ENCODE peak calls at places on chromosomes 1 and 21, in six cellular contexts. X, P, T, R, I and D are unnamed samples.

GRCh38 chr1:31875636-31876236 is 59.9 kb upstream of the SPOCD1 start:
- DNase-seq in X (no peak), P (no peak), T (no peak), R (no peak), I (no peak), D (no peak)

GRCh38 chr1:85318217-85318616 is 41.8 kb upstream of the BCL10 start:
- DNase-seq in X (no peak), P (no peak), T (no peak), R (no peak), I (no peak), D (no peak)

GRCh38 chr1:61337981-61338848 is 255.9 kb downstream of the NFIA start:
- DNase-seq in X (peak), P (peak), T (no peak), R (peak), I (no peak), D (no peak)

GRCh38 chr1:167401260-167401873 is 117.0 kb downstream of the CD247 start:
- DNase-seq in X (peak), P (peak), T (peak), R (peak), I (peak), D (no peak)

GRCh38 chr1:156050376-156050775 is 3.2 kb downstream of the UBQLN4 start:
- DNase-seq in X (peak), P (no peak), T (no peak), R (no peak), I (no peak), D (no peak)

GRCh38 chr21:31557956-31558838 is 101.3 kb upstream of the SOD1 start:
- DNase-seq in X (no peak), P (peak), T (no peak), R (no peak), I (peak), D (peak)

GRCh38 chr21:41932576-41933258 is 21.1 kb downstream of the C2CD2 start:
- DNase-seq in X (peak), P (no peak), T (no peak), R (no peak), I (no peak), D (no peak)

GRCh38 chr1:223738465-223739365 is 26.4 kb downstream of the CAPN2 start:
- DNase-seq in X (no peak), P (no peak), T (no peak), R (peak), I (no peak), D (no peak)

GRCh38 chr1:236345728-236346127 is 48.4 kb upstream of the EDARADD start:
- DNase-seq in X (no peak), P (peak), T (no peak), R (no peak), I (peak), D (no peak)

GRCh38 chr1:114152211-114153050 is 1.2 kb downstream of the SYT6 start:
- DNase-seq in X (peak), P (no peak), T (no peak), R (peak), I (peak), D (peak)

GRCh38 chr1:47444578-47445465 is 7.0 kb downstream of the FOXD2 start:
- DNase-seq in X (no peak), P (peak), T (no peak), R (no peak), I (peak), D (no peak)

GRCh38 chr1:179016694-179017382 is 8.9 kb upstream of the FAM20B start:
- DNase-seq in X (peak), P (no peak), T (no peak), R (peak), I (no peak), D (no peak)

GRCh38 chr1:183517401-183517800 is 45.1 kb downstream of the SMG7 start:
- DNase-seq in X (no peak), P (no peak), T (no peak), R (no peak), I (no peak), D (no peak)

GRCh38 chr1:205013683-205014367 is 29.2 kb upstream of the CNTN2 start:
- DNase-seq in X (peak), P (no peak), T (no peak), R (peak), I (no peak), D (no peak)

GRCh38 chr1:27105018-27105417 is 49.9 kb downstream of the SLC9A1 start:
- DNase-seq in X (no peak), P (no peak), T (no peak), R (no peak), I (no peak), D (no peak)

GRCh38 chr21:27190601-27191000 is 223.7 kb upstream of the ADAMTS5 start:
- DNase-seq in X (no peak), P (no peak), T (no peak), R (no peak), I (no peak), D (no peak)

GRCh38 chr1:64623750-64624445 is 121.0 kb upstream of the RAVER2 start:
- DNase-seq in X (no peak), P (no peak), T (no peak), R (no peak), I (no peak), D (no peak)

GRCh38 chr21:26332873-26333272 is 162.3 kb upstream of the APP start:
- DNase-seq in X (no peak), P (no peak), T (no peak), R (no peak), I (no peak), D (no peak)

GRCh38 chr1:218401896-218402770 is 57.0 kb downstream of the TGFB2 start:
- DNase-seq in X (no peak), P (peak), T (no peak), R (no peak), I (no peak), D (no peak)

GRCh38 chr1:45001011-45001481 is 10.1 kb downstream of the HECTD3 start:
- DNase-seq in X (no peak), P (no peak), T (no peak), R (peak), I (no peak), D (peak)

GRCh38 chr1:201945863-201946223 is 505 bp downstream of the LMOD1 start:
- DNase-seq in X (no peak), P (no peak), T (no peak), R (no peak), I (no peak), D (no peak)

GRCh38 chr1:22850681-22851080 is 122.0 kb downstream of the LACTBL1 start:
- DNase-seq in X (peak), P (no peak), T (no peak), R (no peak), I (no peak), D (no peak)

GRCh38 chr1:113073457-113073950 is 506 bp downstream of the LRIG2 start:
- DNase-seq in X (peak), P (peak), T (no peak), R (peak), I (no peak), D (no peak)

GRCh38 chr21:42554251-42554937 is 40.7 kb downstream of the SLC37A1 start:
- DNase-seq in X (no peak), P (no peak), T (no peak), R (no peak), I (no peak), D (no peak)

GRCh38 chr1:169107673-169108160 is 1.2 kb downstream of the ATP1B1 start:
- DNase-seq in X (no peak), P (no peak), T (no peak), R (no peak), I (no peak), D (no peak)

DNA sequence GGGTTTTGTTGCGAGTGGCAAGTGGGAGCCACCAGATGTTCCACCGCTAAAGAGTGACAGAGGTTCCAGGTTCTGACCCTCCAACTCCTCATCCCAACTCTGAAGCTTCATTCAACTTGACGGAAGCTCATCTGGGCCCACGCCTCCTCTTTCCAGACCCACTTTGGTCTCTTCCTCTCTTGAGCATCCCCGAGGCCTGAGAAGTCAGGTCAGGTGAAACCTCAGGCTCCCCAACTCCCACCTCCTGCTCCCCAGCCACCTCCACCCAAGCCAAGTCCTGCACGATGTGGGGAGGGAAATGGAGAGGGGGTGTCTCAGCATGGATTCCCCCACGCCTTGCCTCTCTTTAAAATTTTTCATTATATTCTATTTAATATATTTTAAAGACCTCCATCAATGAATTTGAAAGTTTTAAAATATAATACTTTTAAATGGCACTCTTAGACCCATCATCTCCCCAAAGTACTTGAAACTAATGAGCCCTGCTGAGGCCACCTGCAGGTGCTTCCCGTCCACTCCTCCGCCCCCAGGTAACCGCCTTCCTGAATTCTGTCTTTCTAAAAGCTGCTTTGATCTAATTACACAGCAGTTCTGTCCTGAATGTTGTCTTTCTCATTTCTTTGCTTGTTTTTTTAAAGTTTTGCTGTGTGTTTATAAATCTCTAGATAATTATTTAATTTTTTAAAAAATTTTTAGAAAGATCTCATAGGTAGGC is 238.1 kb downstream of the KAZN start:
- DNase-seq in X (no peak), P (no peak), T (no peak), R (no peak), I (no peak), D (no peak)
- TF ChIP-seq CTCF in X (no peak), P (no peak), T (no peak), R (no peak), I (no peak), D (no peak)

DNA sequence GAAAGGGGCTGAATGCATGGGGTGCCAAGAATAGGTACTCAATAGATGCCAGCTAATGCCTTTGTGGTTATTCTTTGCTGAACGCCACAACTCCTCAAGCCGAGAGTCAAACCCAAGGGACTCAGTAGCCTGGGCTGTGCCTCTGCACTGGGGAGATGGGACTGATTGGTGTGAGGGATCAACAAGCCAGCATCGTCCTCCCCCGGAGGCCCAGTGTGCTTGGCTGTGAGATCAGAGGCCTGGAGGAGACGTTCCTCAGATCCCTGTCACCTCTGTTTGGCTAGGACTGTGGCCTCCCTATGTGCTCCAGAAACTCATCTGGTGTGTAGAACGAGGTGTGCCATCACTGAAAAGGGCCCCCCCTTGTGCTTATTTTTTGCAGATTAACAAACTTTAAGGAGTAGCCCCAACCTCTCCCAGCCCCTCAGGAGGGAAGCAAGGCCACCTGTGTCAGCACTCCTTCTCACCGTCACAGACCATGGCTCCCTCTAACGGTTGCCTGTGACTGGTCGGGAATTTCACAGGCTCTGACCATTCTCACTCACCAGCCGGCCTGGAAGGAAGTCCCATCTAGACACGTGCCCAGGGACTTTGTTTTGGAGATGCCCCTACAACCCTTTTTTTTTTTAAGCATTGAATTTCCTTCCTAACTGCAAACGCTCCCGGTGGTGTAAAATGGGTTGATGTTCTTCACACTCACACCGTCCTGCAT is 194.0 kb upstream of the VAMP3 start:
- DNase-seq in X (peak), P (peak), T (no peak), R (no peak), I (no peak), D (no peak)
- TF ChIP-seq CTCF in X (peak), P (peak), T (no peak), R (no peak), I (no peak), D (peak)

GRCh38 chr1:153616144-153616884 is at the start of gene S100A14:
- DNase-seq in X (peak), P (no peak), T (peak), R (peak), I (peak), D (no peak)

GRCh38 chr1:153619171-153619570 is 3.0 kb upstream of the S100A14 start:
- DNase-seq in X (no peak), P (no peak), T (no peak), R (no peak), I (no peak), D (no peak)

GRCh38 chr1:153615406-153615805 is 719 bp downstream of the S100A14 start:
- DNase-seq in X (no peak), P (no peak), T (peak), R (no peak), I (no peak), D (no peak)

GRCh38 chr1:153616885-153617428 is 832 bp upstream of the S100A14 start:
- DNase-seq in X (peak), P (no peak), T (peak), R (no peak), I (peak), D (no peak)

DNA sequence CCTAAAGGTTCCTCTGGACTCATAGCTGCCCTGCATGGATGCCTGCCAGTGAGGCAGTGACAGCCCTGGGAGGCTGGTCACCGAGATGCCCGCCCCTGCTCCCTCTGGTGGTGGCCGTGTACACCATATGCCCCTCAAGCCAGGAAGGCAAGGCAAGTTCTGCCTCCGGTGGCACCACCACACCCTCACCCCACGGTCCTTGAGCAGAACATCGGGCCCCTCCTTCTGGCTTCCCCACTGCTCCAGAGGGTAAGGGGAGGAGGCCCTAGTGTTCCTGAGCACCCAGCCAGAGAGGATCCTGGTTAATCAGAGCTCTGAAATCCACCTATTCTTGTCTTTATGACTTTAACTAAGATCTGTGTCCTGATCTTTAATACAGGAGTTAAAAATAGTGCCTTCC is 1.6 kb upstream of the S100A14 start:
- DNase-seq in X (peak), P (peak), T (peak), R (peak), I (peak), D (no peak)
- TF ChIP-seq CTCF in X (peak), P (peak), T (peak), R (peak), I (peak), D (peak)

GRCh38 chr1:93775224-93775623 is 93.6 kb upstream of the BCAR3 start:
- DNase-seq in X (no peak), P (no peak), T (no peak), R (no peak), I (no peak), D (no peak)

GRCh38 chr1:93777255-93777654 is 95.6 kb upstream of the BCAR3 start:
- DNase-seq in X (no peak), P (no peak), T (no peak), R (no peak), I (no peak), D (no peak)

GRCh38 chr1:93773049-93773838 is 91.6 kb upstream of the BCAR3 start:
- DNase-seq in X (no peak), P (no peak), T (no peak), R (no peak), I (no peak), D (no peak)

GRCh38 chr1:93776728-93777127 is 95.1 kb upstream of the BCAR3 start:
- DNase-seq in X (no peak), P (no peak), T (no peak), R (no peak), I (no peak), D (no peak)

GRCh38 chr1:93774707-93775106 is 93.1 kb upstream of the BCAR3 start:
- DNase-seq in X (no peak), P (no peak), T (no peak), R (no peak), I (no peak), D (no peak)
- TF ChIP-seq CTCF in X (no peak), P (no peak), T (no peak), R (no peak), I (no peak), D (no peak)

GRCh38 chr1:58432813-58433668 is 113.5 kb downstream of the OMA1 start:
- DNase-seq in X (no peak), P (peak), T (peak), R (no peak), I (peak), D (no peak)
- TF ChIP-seq CTCF in X (no peak), P (peak), T (no peak), R (no peak), I (no peak), D (no peak)

GRCh38 chr1:203127672-203128611 is at the start of gene ADORA1:
- DNase-seq in X (peak), P (peak), T (no peak), R (peak), I (no peak), D (peak)
- TF ChIP-seq CTCF in X (no peak), P (peak), T (no peak), R (no peak), I (no peak), D (peak)

GRCh38 chr1:29713857-29714256 is 477.5 kb downstream of the PTPRU start:
- DNase-seq in X (no peak), P (no peak), T (no peak), R (no peak), I (no peak), D (no peak)
- TF ChIP-seq CTCF in X (no peak), P (peak), T (no peak), R (no peak), I (no peak), D (peak)

DNA sequence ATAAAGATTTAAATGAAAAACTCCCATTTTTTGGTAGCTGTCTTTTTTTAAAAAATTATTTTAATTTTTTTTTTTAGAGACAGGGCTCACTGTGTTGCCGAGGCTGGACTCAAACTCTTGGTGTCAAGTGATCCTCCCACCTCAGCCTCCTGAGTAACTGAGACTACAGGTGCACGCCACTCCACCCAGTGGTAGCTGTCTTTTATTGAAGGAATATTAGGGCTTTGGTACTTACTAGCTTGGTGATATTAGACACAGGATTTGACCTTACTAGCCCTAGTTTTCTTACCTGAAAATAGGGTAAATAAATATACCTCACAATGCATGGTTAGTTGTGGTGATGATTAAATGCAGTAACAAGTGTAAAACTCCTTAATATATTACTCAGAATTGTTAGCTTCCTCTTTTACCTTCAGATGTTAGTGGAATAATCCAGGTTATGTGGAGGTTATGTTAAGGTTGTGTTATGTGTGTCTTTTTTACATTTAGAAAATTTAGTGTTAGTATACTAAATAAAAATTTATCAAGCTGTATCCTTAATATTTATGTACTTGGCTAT is 66.8 kb downstream of the PHACTR4 start:
- DNase-seq in X (no peak), P (no peak), T (no peak), R (no peak), I (no peak), D (no peak)
- TF ChIP-seq CTCF in X (no peak), P (peak), T (no peak), R (no peak), I (no peak), D (no peak)

GRCh38 chr1:226908913-226909312 is 31.2 kb upstream of the COQ8A start:
- DNase-seq in X (no peak), P (no peak), T (no peak), R (no peak), I (no peak), D (no peak)
- TF ChIP-seq CTCF in X (no peak), P (no peak), T (no peak), R (no peak), I (no peak), D (no peak)